ENCODE peak calls at places on chromosome 2, in six cellular contexts. J, K, T, Z, C and W are unnamed samples.

GRCh38 chr2:79580175-79580574 is 67.3 kb downstream of the CTNNA2 start:
- DNase-seq in J (no peak), K (peak), T (no peak), Z (no peak), C (no peak), W (peak)

GRCh38 chr2:38528008-38528442 is 74.7 kb downstream of the HNRNPLL start:
- DNase-seq in J (no peak), K (no peak), T (peak), Z (no peak), C (peak), W (peak)

GRCh38 chr2:240156435-240157146 is 16.1 kb upstream of the OTOS start:
- DNase-seq in J (no peak), K (no peak), T (no peak), Z (no peak), C (no peak), W (no peak)

GRCh38 chr2:40690036-40690435 is 238.1 kb upstream of the SLC8A1 start:
- DNase-seq in J (no peak), K (no peak), T (no peak), Z (peak), C (no peak), W (no peak)

GRCh38 chr2:169734172-169734847 is 678 bp downstream of the KLHL23 start:
- DNase-seq in J (no peak), K (no peak), T (no peak), Z (no peak), C (no peak), W (no peak)

GRCh38 chr2:7744827-7745226 is 827.6 kb downstream of the RNF144A start:
- DNase-seq in J (no peak), K (no peak), T (no peak), Z (no peak), C (no peak), W (no peak)

GRCh38 chr2:239464166-239465016 is 63.6 kb upstream of the HDAC4 start:
- DNase-seq in J (no peak), K (no peak), T (no peak), Z (no peak), C (no peak), W (no peak)

GRCh38 chr2:235447210-235447609 is 46.6 kb upstream of the AGAP1 start:
- DNase-seq in J (no peak), K (no peak), T (no peak), Z (no peak), C (no peak), W (peak)

GRCh38 chr2:28956890-28957289 is 24.2 kb upstream of the TOGARAM2 start:
- DNase-seq in J (no peak), K (no peak), T (no peak), Z (no peak), C (peak), W (peak)

GRCh38 chr2:174026122-174026845 is 61.1 kb upstream of the SP3 start:
- DNase-seq in J (no peak), K (no peak), T (no peak), Z (no peak), C (peak), W (peak)

GRCh38 chr2:15800489-15801329 is 139.6 kb upstream of the MYCN start:
- DNase-seq in J (no peak), K (no peak), T (no peak), Z (no peak), C (no peak), W (no peak)

GRCh38 chr2:231632559-231633142 is 40.0 kb downstream of the TEX44 start:
- DNase-seq in J (no peak), K (no peak), T (no peak), Z (no peak), C (peak), W (peak)

GRCh38 chr2:216539791-216540241 is 41.2 kb downstream of the RPL37A start:
- DNase-seq in J (no peak), K (no peak), T (no peak), Z (peak), C (no peak), W (no peak)

GRCh38 chr2:47083886-47084682 is 71.0 kb downstream of the STPG4 start:
- DNase-seq in J (no peak), K (no peak), T (no peak), Z (no peak), C (peak), W (no peak)

GRCh38 chr2:118495278-118495677 is 352.2 kb downstream of the EN1 start:
- DNase-seq in J (no peak), K (no peak), T (no peak), Z (no peak), C (no peak), W (no peak)

GRCh38 chr2:239625913-239626734 is 225.3 kb upstream of the HDAC4 start:
- DNase-seq in J (no peak), K (no peak), T (no peak), Z (no peak), C (no peak), W (no peak)

DNA sequence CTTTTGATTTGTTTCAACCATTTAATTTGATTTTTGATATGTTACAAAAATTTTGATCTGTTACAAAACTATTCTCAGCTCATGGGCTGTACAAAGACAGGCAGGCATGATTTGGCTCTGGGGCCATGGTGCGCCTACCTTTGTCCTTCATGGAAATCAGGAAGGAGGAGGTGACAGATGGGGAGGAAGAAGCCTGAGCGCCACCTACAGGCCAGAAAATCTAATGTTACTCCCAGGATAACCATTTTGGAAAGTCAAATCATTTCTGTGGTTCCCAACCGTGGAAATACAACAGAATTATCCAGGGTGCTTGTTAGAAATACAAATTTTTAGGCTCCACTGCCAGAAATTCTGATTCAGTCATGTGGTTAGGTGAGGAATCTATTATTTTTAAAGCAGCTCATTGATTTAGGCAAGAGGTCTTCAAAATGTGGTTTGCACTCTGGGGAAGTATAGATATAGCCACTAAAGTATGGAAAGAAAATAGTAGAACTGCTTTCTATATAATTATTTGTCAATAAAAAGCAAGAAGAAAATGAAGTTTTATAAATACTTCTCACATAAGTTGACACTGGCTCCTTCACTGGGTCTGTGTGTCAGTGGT is 93.9 kb downstream of the EVA1A start:
- DNase-seq in J (no peak), K (peak), T (peak), Z (no peak), C (peak), W (peak)
- TF ChIP-seq CTCF in J (peak), K (peak), T (peak), Z (peak), C (peak), W (peak)

DNA sequence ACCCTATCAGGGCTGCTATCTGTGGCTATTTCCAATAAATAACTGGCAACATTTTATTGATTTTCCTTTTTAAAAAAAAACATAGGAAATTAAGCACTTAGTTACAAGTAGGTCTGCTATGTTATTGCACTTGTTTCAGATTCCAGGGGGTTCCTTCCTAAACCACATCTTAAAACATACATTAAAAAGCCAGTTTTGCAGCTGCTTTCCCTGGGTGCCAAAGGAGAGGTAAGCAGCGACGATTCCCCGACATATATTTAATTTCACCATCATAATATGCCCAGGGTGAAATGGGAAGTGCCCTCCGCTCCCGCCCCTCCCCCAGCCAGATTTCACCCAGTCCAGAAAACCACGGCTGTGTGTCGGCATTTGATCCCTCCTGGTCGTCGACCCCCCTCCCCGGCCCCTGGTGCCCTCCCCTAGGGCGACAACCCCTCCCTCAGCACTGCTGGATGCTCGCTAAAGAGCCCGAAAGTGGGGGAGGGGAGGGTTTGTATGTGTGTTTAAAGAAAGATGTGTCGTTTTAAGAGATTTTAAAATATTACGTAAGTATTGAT is 3.1 kb upstream of the BCL11A start:
- DNase-seq in J (no peak), K (no peak), T (no peak), Z (no peak), C (no peak), W (no peak)
- H3K4me3 ChIP-seq in J (peak), K (no peak), T (no peak), Z (no peak), C (no peak), W (no peak)

GRCh38 chr2:181430406-181431199 is 26.6 kb upstream of the ITGA4 start:
- DNase-seq in J (peak), K (no peak), T (no peak), Z (no peak), C (peak), W (peak)
- TF ChIP-seq CTCF in J (peak), K (peak), T (no peak), Z (peak), C (peak), W (peak)

GRCh38 chr2:134087371-134087921 is 166.4 kb upstream of the MGAT5 start:
- DNase-seq in J (peak), K (peak), T (no peak), Z (no peak), C (no peak), W (no peak)
- H3K4me3 ChIP-seq in J (peak), K (no peak), T (no peak), Z (no peak), C (no peak), W (no peak)

GRCh38 chr2:100034431-100034830 is 108.0 kb downstream of the AFF3 start:
- DNase-seq in J (no peak), K (no peak), T (no peak), Z (no peak), C (no peak), W (no peak)

GRCh38 chr2:100031604-100032003 is 110.8 kb downstream of the AFF3 start:
- DNase-seq in J (no peak), K (no peak), T (no peak), Z (no peak), C (no peak), W (no peak)

GRCh38 chr2:100033976-100034375 is 108.4 kb downstream of the AFF3 start:
- DNase-seq in J (no peak), K (no peak), T (no peak), Z (no peak), C (no peak), W (no peak)

DNA sequence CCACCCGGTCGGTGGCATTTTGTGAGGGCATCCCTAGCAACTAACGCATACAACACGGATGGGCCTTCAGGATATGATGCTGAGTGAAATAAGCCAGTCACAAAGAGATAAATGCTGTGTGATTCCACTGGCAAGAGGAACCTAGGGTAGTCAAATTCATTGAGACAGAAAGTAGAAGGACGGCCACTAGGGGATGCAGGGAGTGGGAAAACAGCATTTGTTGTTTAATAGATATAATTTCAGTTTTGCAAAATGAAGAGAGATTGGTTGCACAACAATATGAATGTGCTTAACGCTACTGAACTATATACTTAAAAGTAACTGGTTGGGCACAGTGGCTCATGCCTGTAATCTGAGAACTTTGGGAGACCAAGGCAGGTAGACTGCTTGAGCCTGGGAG is 112.9 kb downstream of the AFF3 start:
- DNase-seq in J (no peak), K (no peak), T (no peak), Z (no peak), C (no peak), W (no peak)
- TF ChIP-seq CTCF in J (no peak), K (no peak), T (no peak), Z (no peak), C (peak), W (peak)

GRCh38 chr2:187541086-187542085 is 12.8 kb downstream of the TFPI start:
- DNase-seq in J (no peak), K (peak), T (no peak), Z (no peak), C (peak), W (peak)
- H3K4me3 ChIP-seq in J (no peak), K (no peak), T (peak), Z (no peak), C (no peak), W (no peak)

GRCh38 chr2:156458229-156458584 is 22.0 kb downstream of the GPD2 start:
- DNase-seq in J (no peak), K (no peak), T (no peak), Z (no peak), C (no peak), W (no peak)
- TF ChIP-seq CTCF in J (no peak), K (no peak), T (no peak), Z (no peak), C (no peak), W (no peak)

DNA sequence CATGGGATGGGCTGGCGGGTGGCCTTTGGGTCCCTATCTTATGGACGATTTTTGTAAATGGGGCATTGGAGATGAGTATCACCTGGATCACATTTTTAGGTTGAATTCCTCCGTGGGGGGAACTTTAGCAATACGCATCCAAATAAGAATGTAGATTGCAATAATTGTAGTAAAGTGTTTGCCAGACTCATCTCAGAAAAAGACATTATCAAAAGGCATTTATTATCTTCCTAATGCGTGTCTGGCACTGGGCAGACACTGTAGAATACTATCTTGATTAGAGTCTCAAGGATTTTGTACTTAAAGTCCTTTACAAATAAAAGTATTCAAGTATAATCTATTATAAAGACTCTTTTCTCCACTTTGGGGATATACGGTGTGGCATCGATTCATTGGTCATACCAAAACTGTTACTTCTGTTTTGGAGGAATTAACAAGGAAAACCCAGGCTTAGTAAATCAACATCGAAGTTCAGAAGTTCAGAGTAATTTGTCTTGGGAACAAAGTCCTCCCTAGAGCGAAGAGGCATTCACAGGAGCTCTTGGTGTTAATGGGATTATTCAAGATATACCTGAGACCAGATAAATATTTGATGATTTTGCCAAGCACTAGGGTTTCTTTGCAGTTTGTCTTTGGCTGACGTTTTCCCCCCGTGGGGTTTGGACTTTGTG is 568 bp upstream of the ACKR3 start:
- DNase-seq in J (no peak), K (no peak), T (no peak), Z (no peak), C (no peak), W (no peak)
- H3K4me3 ChIP-seq in J (peak), K (no peak), T (peak), Z (no peak), C (no peak), W (peak)

GRCh38 chr2:119659601-119660342 is 19.2 kb upstream of the TMEM177 start:
- DNase-seq in J (peak), K (no peak), T (no peak), Z (no peak), C (peak), W (peak)
- TF ChIP-seq CTCF in J (peak), K (peak), T (peak), Z (peak), C (peak), W (peak)